ENCODE peak calls at places on chromosomes 16 and 17, in six cellular contexts. H is Kasumi-1; I is CD4-positive, CD25-positive, alpha-beta regulatory T cell; N is SK-N-SH; Q is PC-9; P is MM.1S. Y is an unnamed sample.

GRCh38 chr17:18984273-18985114 is 20.1 kb downstream of the FAM83G start:
- DNase-seq in Q (no peak), P (no peak), N (no peak), H (no peak), I (no peak), Y (no peak)

GRCh38 chr17:49557204-49558024 is 18.3 kb upstream of the NXPH3 start:
- DNase-seq in N (peak), Q (peak), H (peak), I (no peak), P (peak), Y (no peak)

GRCh38 chr16:70152578-70153302 is 20.8 kb upstream of the CLEC18C start:
- DNase-seq in N (peak), H (no peak), I (no peak), Q (no peak), P (no peak), Y (no peak)

GRCh38 chr17:16013943-16014407 is 14.4 kb downstream of the TTC19 start:
- DNase-seq in Q (no peak), N (peak), H (no peak), I (no peak), P (no peak), Y (no peak)

GRCh38 chr16:2428051-2428786 is 1.0 kb upstream of the CCNF start:
- DNase-seq in H (no peak), I (no peak), P (peak), N (peak), Q (peak), Y (no peak)

GRCh38 chr17:40617678-40618240 is 29.9 kb downstream of the SMARCE1 start:
- DNase-seq in H (no peak), P (no peak), Q (peak), N (peak), I (no peak), Y (no peak)

GRCh38 chr16:85330694-85331188 is 218.5 kb upstream of the CIBAR2 start:
- DNase-seq in H (peak), Q (no peak), N (peak), P (peak), I (peak), Y (no peak)

GRCh38 chr17:52837502-52837901 is 679.0 kb upstream of the CA10 start:
- DNase-seq in N (no peak), Q (no peak), P (no peak), H (no peak), I (no peak), Y (no peak)

GRCh38 chr17:17439971-17440843 is 36.6 kb upstream of the MED9 start:
- DNase-seq in I (peak), H (peak), P (peak), Q (peak), N (peak), Y (no peak)

GRCh38 chr16:81627024-81627423 is 152.1 kb upstream of the PLCG2 start:
- DNase-seq in Q (no peak), H (no peak), I (no peak), P (no peak), N (no peak), Y (no peak)

GRCh38 chr17:42937712-42938596 is 26.3 kb downstream of the AARSD1 start:
- DNase-seq in Q (peak), P (peak), H (peak), N (peak), I (peak), Y (no peak)

GRCh38 chr16:89020068-89020924 is 43.3 kb upstream of the CBFA2T3 start:
- DNase-seq in N (no peak), Q (no peak), I (no peak), H (no peak), P (no peak), Y (no peak)

GRCh38 chr16:1300664-1301476 is 8.6 kb upstream of the UBE2I start:
- DNase-seq in N (peak), Q (peak), I (peak), H (peak), P (peak), Y (no peak)

Y was measured in omental fat pad.